ENCODE peak calls at places on chromosomes 3 and 15, in ten cellular contexts. D, K, Z, O, Q, X, S, E, C and A are unnamed samples. For H3K4me1, the result is how much of the 10 kb centered on the place peaks cover.

GRCh38 chr15:98268163-98268562 is 307.7 kb downstream of the ARRDC4 start:
- DNase-seq in K (no peak), Z (no peak), C (no peak), O (no peak), D (no peak), Q (no peak), S (no peak), E (no peak), X (no peak), A (no peak)

GRCh38 chr3:53024315-53024714 is 21.6 kb downstream of the SFMBT1 start:
- DNase-seq in E (no peak), C (no peak), Z (no peak), O (no peak), Q (no peak), D (no peak), X (no peak), K (no peak), S (no peak), A (no peak)

GRCh38 chr3:129121016-129121791 is 400 bp downstream of the RAB43 start:
- DNase-seq in O (peak), X (peak), Q (peak), C (no peak), E (no peak), Z (no peak), D (no peak), S (no peak), K (no peak), A (no peak)

GRCh38 chr3:160754371-160754854 is 1.6 kb upstream of the PPM1L start:
- DNase-seq in S (peak), C (peak), K (no peak), Z (peak), Q (peak), D (peak), X (peak), O (peak), E (peak), A (peak)

GRCh38 chr15:39261397-39261796 is 319.5 kb upstream of the THBS1 start:
- DNase-seq in O (no peak), Z (no peak), K (no peak), C (no peak), E (no peak), S (no peak), Q (no peak), X (no peak), D (no peak), A (no peak)

GRCh38 chr3:37862219-37862711 is 585 bp downstream of the CTDSPL start:
- DNase-seq in S (peak), C (peak), D (peak), X (peak), O (peak), K (no peak), E (peak), Q (peak), Z (peak), A (peak)

GRCh38 chr3:192449036-192449435 is 278.3 kb downstream of the FGF12 start:
- DNase-seq in C (no peak), X (no peak), O (no peak), K (no peak), Z (no peak), D (no peak), S (no peak), Q (no peak), E (no peak), A (no peak)

GRCh38 chr3:119681279-119681678 is 4.1 kb upstream of the COX17 start:
- DNase-seq in E (no peak), C (no peak), X (no peak), K (peak), Q (no peak), S (no peak), Z (no peak), D (no peak), O (peak), A (no peak)

GRCh38 chr3:123084192-123084591 is 17.4 kb downstream of the PDIA5 start:
- DNase-seq in S (peak), X (peak), E (peak), C (no peak), D (no peak), K (no peak), Q (no peak), Z (no peak), O (peak), A (peak)

GRCh38 chr15:101054991-101055390 is 135.8 kb downstream of the LRRK1 start:
- DNase-seq in K (no peak), O (no peak), C (no peak), Q (no peak), X (no peak), Z (peak), D (no peak), E (no peak), S (no peak), A (no peak)

GRCh38 chr3:179768080-179768479 is 115.2 kb downstream of the USP13 start:
- DNase-seq in C (no peak), X (no peak), Z (no peak), Q (peak), S (no peak), O (peak), K (peak), D (no peak), E (no peak), A (no peak)

GRCh38 chr3:45034612-45035252 is 8.6 kb downstream of the CLEC3B start:
- DNase-seq in Z (peak), D (peak), C (peak), K (no peak), E (peak), S (peak), Q (no peak), X (peak), O (no peak), A (peak)

GRCh38 chr3:70982274-70982673 is 601.3 kb downstream of the FOXP1 start:
- DNase-seq in C (no peak), D (no peak), Z (no peak), E (no peak), X (no peak), K (no peak), S (no peak), Q (no peak), O (no peak), A (no peak)

GRCh38 chr3:171376125-171376947 is 83.9 kb downstream of the TNIK start:
- DNase-seq in X (no peak), Z (no peak), K (no peak), D (no peak), E (no peak), S (no peak), Q (no peak), O (no peak), C (no peak), A (no peak)

GRCh38 chr15:78212546-78213424 is 21.6 kb downstream of the ACSBG1 start:
- DNase-seq in Q (no peak), E (no peak), Z (no peak), S (peak), C (peak), X (peak), D (peak), O (no peak), K (no peak), A (peak)

GRCh38 chr3:84724877-84725276 is 233.9 kb upstream of the CADM2 start:
- DNase-seq in X (no peak), Q (no peak), S (no peak), O (no peak), D (no peak), Z (no peak), E (no peak), C (no peak), K (no peak), A (no peak)

GRCh38 chr3:171939578-171939977 is 96.4 kb downstream of the TMEM212 start:
- DNase-seq in X (no peak), C (no peak), Q (no peak), E (no peak), O (no peak), K (no peak), Z (no peak), D (no peak), S (no peak), A (no peak)

GRCh38 chr15:76928231-76928630 is 3.3 kb upstream of the RCN2 start:
- DNase-seq in S (no peak), K (no peak), D (no peak), O (no peak), Q (no peak), X (no peak), C (no peak), E (no peak), Z (no peak), A (no peak)

GRCh38 chr3:101695779-101696372 is 9.4 kb upstream of the RPL24 start:
- DNase-seq in C (no peak), O (peak), Q (peak), S (no peak), K (no peak), E (no peak), Z (no peak), D (peak), X (no peak), A (no peak)

GRCh38 chr3:44108481-44108880 is 133.2 kb upstream of the TOPAZ1 start:
- DNase-seq in C (no peak), O (no peak), E (no peak), D (no peak), Z (no peak), Q (no peak), K (no peak), X (no peak), S (no peak), A (no peak)

GRCh38 chr3:25663324-25664065 is 1.2 kb downstream of the TOP2B start:
- DNase-seq in D (no peak), Q (peak), S (no peak), X (no peak), O (peak), K (peak), E (peak), Z (no peak), C (no peak), A (no peak)

GRCh38 chr3:135238201-135238600 is 443.1 kb downstream of the EPHB1 start:
- DNase-seq in X (no peak), C (peak), K (no peak), Z (no peak), O (no peak), S (no peak), D (no peak), E (no peak), Q (no peak), A (no peak)

GRCh38 chr15:58477228-58477627 is 45.4 kb downstream of the LIPC start:
- DNase-seq in Q (no peak), D (no peak), E (no peak), C (no peak), Z (no peak), S (no peak), X (no peak), K (no peak), O (no peak), A (no peak)

GRCh38 chr3:52781741-52782140 is 4.3 kb downstream of the ITIH1 start:
- DNase-seq in K (no peak), Z (no peak), Q (no peak), C (no peak), D (no peak), X (no peak), O (no peak), E (peak), S (no peak), A (no peak)

GRCh38 chr3:40055361-40055760 is 246.0 kb downstream of the MYRIP start:
- DNase-seq in C (no peak), E (no peak), S (no peak), D (no peak), Q (no peak), Z (no peak), O (no peak), K (no peak), X (no peak), A (no peak)

GRCh38 chr3:120428904-120429303 is 21.9 kb downstream of the FSTL1 start:
- DNase-seq in E (no peak), Q (no peak), Z (no peak), O (no peak), C (no peak), X (no peak), D (no peak), S (no peak), K (no peak), A (no peak)

GRCh38 chr3:86814918-86815655 is 175.9 kb downstream of the VGLL3 start:
- DNase-seq in D (no peak), K (peak), X (no peak), Z (no peak), S (no peak), O (no peak), E (no peak), C (no peak), Q (no peak), A (no peak)

GRCh38 chr15:31871159-31871886 is 159.0 kb upstream of the CHRNA7 start:
- DNase-seq in D (no peak), S (no peak), C (no peak), X (no peak), Q (no peak), E (no peak), Z (no peak), K (no peak), O (no peak), A (no peak)

GRCh38 chr15:31091531-31091930 is 10.0 kb downstream of the TRPM1 start:
- DNase-seq in O (no peak), Z (no peak), Q (no peak), D (no peak), C (no peak), K (no peak), S (no peak), X (no peak), E (no peak), A (no peak)

GRCh38 chr15:58528197-58528870 is 96.5 kb downstream of the LIPC start:
- DNase-seq in O (peak), K (no peak), X (no peak), E (peak), D (no peak), Z (no peak), C (no peak), Q (no peak), S (no peak), A (peak)

GRCh38 chr3:56629044-56629443 is 54.0 kb downstream of the TASOR start:
- DNase-seq in K (no peak), Z (no peak), X (no peak), D (no peak), O (no peak), S (no peak), Q (no peak), C (no peak), E (no peak), A (no peak)

GRCh38 chr15:51982013-51982769 is 10.6 kb upstream of the LEO1 start:
- DNase-seq in X (no peak), C (peak), Z (no peak), Q (no peak), S (no peak), D (peak), O (peak), K (no peak), E (no peak), A (no peak)

GRCh38 chr15:77369168-77369567 is 50.7 kb downstream of the PEAK1 start:
- DNase-seq in Q (no peak), D (no peak), Z (no peak), X (no peak), O (no peak), K (no peak), C (no peak), S (no peak), E (no peak), A (no peak)

GRCh38 chr3:114454592-114455251 is 160.9 kb downstream of the TIGIT start:
- DNase-seq in Z (no peak), X (no peak), E (no peak), O (peak), K (no peak), Q (peak), S (no peak), C (no peak), D (peak), A (no peak)

GRCh38 chr15:80160570-80161156 is 7.9 kb downstream of the FAH start:
- DNase-seq in D (peak), X (peak), C (peak), Q (no peak), O (peak), K (no peak), E (peak), S (peak), Z (peak), A (peak)

DNA sequence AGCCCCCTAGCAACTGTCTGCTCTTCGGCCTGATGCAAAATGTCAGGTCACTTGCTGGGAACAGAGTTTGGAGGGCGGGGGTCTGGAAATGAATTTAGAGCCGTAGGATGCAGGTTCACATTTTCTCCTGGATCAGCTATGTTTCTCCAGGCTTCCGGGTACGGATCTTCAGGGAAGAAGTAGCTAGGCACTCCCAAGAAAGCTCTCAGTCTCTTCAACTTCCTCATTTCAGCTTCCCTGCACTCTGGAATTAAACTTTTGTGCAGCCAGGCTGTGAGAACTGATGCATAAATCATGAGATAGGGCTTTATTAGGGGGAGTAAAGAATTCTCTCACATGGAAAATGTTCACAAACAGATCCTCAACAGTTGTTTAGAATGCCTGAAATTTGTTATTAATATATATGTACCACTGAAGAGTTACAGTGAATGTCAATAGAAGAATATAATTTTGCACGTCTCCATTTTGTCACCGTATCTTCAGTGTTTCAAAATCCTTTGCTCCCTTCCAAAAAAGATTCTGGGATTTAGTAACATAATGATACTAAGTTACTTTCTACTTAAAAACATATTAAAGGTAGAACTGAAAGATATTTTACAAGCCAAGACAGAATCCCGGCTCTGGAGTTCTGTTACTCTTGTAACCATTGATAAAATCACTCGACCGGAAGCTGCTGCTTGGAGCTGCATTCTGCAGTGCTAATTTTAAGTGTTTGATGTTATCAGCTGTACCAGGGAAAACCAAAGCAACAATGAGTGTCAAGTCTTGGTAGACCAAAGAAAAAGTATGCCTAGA is 178.5 kb upstream of the P2RY1 start:
- DNase-seq in K (peak), E (no peak), Q (peak), Z (no peak), S (no peak), C (no peak), D (no peak), X (no peak), O (peak), A (no peak)
- H3K4me1 ChIP-seq in K (under half), E (under half), Q (under half), Z (under half), S (under half), C (under half), D (under half), X (under half), O (under half), A (under half)

GRCh38 chr3:1775321-1775720 is 323.3 kb upstream of the CNTN4 start:
- DNase-seq in C (no peak), S (no peak), O (no peak), K (no peak), X (no peak), E (no peak), Q (no peak), Z (no peak), D (no peak), A (no peak)

GRCh38 chr3:1774597-1774996 is 324.1 kb upstream of the CNTN4 start:
- DNase-seq in X (no peak), C (no peak), Z (no peak), E (no peak), S (no peak), Q (no peak), D (no peak), K (no peak), O (no peak), A (no peak)

GRCh38 chr3:1773679-1774078 is 325.0 kb upstream of the CNTN4 start:
- DNase-seq in Z (no peak), O (no peak), X (no peak), Q (no peak), C (no peak), E (no peak), S (no peak), D (no peak), K (no peak), A (no peak)
- H3K4me1 ChIP-seq in Z (under half), O (under half), X (under half), Q (under half), C (under half), E (under half), S (under half), D (under half), K (under half), A (under half)

DNA sequence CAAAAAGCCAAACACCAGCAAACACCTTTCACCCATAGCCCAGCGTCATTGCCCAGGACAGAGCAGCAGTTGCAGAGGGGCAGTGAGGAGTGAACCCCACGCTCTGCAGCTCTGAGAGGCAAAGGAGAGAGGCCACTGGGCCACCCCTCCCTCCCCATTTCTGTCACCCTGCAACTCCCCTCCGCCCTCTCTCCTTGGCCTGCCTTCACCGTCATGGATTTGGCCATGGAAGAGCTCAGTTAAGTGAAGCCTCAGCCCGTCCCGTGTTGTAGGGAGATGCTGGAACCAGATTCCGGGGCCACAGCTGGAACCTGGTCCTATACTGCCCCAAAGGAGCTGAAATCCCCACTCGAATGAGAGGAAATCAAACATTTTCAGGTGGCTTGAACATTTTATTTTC is 21.9 kb downstream of the MRAS start:
- DNase-seq in E (no peak), K (no peak), S (no peak), X (no peak), Q (no peak), Z (no peak), C (no peak), O (no peak), D (no peak), A (peak)
- H3K4me1 ChIP-seq in E (under half), K (under half), S (half or more), X (under half), Q (under half), Z (under half), C (under half), O (half or more), D (half or more), A (under half)

DNA sequence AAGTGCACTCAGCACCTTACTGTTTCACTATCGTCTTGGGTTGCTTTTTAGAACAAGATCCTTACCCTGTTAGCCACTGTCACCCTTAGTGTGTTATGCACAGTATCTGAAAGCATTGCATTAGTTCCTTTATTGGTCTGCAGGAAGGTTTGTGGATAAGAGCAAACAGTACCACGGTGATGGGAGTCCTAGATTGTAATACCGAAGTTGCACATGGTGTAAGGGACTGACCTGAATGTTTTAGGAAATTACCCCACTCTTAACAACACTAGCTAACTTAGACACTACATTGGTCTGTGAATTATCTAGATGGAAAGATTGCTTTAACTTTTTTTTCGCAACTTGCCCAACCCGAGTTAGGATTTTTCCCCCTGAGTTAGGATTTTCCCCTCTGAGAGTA is 1.3 kb downstream of the STT3B start:
- DNase-seq in E (no peak), K (no peak), Z (no peak), X (no peak), Q (no peak), D (no peak), S (no peak), O (peak), C (no peak), A (no peak)
- H3K4me1 ChIP-seq in E (under half), K (under half), Z (half or more), X (under half), Q (under half), D (half or more), S (half or more), O (under half), C (under half), A (half or more)

GRCh38 chr3:132916096-132916495 is 122.1 kb upstream of the TMEM108 start:
- DNase-seq in O (no peak), K (no peak), X (no peak), D (no peak), E (no peak), S (no peak), Z (no peak), C (no peak), Q (no peak), A (no peak)
- H3K4me1 ChIP-seq in O (under half), K (under half), X (under half), D (under half), E (under half), S (under half), Z (under half), C (under half), Q (under half), A (under half)